ENCODE peak calls at places on chromosome 2, in eight cellular contexts. G is NB4; A is ecto neural progenitor cell; V is effector memory CD8-positive, alpha-beta T cell; W is ACHN; E is iPS DF 19.7; B is amygdala; N is right atrium auricular region. D is an unnamed sample.

GRCh38 chr2:216574046-216574445 is 59.2 kb upstream of the IGFBP2 start:
- DNase-seq in G (peak), A (no peak), V (no peak), W (no peak), E (no peak), B (no peak), N (no peak), D (no peak)

GRCh38 chr2:214575030-214575949 is 164.4 kb downstream of the VWC2L start:
- DNase-seq in G (no peak), A (no peak), V (no peak), W (no peak), E (no peak), B (peak), N (no peak), D (no peak)

GRCh38 chr2:231470246-231470900 is 6.1 kb upstream of the NCL start:
- DNase-seq in G (no peak), A (no peak), V (no peak), W (no peak), E (no peak), B (no peak), N (no peak), D (no peak)

GRCh38 chr2:118492335-118492734 is 355.1 kb downstream of the EN1 start:
- DNase-seq in G (peak), A (no peak), V (no peak), W (peak), E (no peak), B (no peak), N (no peak), D (no peak)

GRCh38 chr2:235534608-235535422 is 41.0 kb downstream of the AGAP1 start:
- DNase-seq in G (no peak), A (no peak), V (no peak), W (no peak), E (no peak), B (no peak), N (no peak), D (no peak)

GRCh38 chr2:240507778-240508251 is 50.0 kb downstream of the ANKMY1 start:
- DNase-seq in G (no peak), A (peak), V (no peak), W (no peak), E (no peak), B (no peak), N (peak), D (peak)

GRCh38 chr2:130135692-130136541 is 6.9 kb upstream of the POTEF start:
- DNase-seq in G (no peak), A (peak), V (no peak), W (no peak), E (no peak), B (no peak), N (no peak), D (peak)

GRCh38 chr2:220572385-220572784 is 945.0 kb downstream of the SLC4A3 start:
- DNase-seq in G (no peak), A (no peak), V (no peak), W (no peak), E (no peak), B (no peak), N (no peak), D (no peak)

GRCh38 chr2:60567919-60568874 is 14.7 kb upstream of the BCL11A start:
- DNase-seq in G (no peak), A (no peak), V (no peak), W (no peak), E (no peak), B (no peak), N (no peak), D (no peak)

GRCh38 chr2:49175831-49176230 is 21.5 kb upstream of the FSHR start:
- DNase-seq in G (no peak), A (no peak), V (no peak), W (no peak), E (no peak), B (no peak), N (no peak), D (no peak)

GRCh38 chr2:57701391-57701791 is 345.2 kb upstream of the VRK2 start:
- DNase-seq in G (no peak), A (no peak), V (no peak), W (peak), E (peak), B (no peak), N (no peak), D (no peak)

GRCh38 chr2:27152796-27153464 is 4.1 kb downstream of the TCF23 start:
- DNase-seq in G (no peak), A (no peak), V (no peak), W (no peak), E (no peak), B (no peak), N (no peak), D (no peak)

GRCh38 chr2:229243880-229244560 is 27.1 kb downstream of the PID1 start:
- DNase-seq in G (no peak), A (no peak), V (no peak), W (no peak), E (no peak), B (no peak), N (no peak), D (no peak)

GRCh38 chr2:46379213-46380037 is 82.2 kb downstream of the EPAS1 start:
- DNase-seq in G (no peak), A (peak), V (no peak), W (no peak), E (no peak), B (no peak), N (no peak), D (no peak)

GRCh38 chr2:97907667-97908066 is 88.1 kb downstream of the TMEM131 start:
- DNase-seq in G (no peak), A (no peak), V (no peak), W (no peak), E (no peak), B (no peak), N (no peak), D (no peak)

GRCh38 chr2:241892299-241893137 is 23.0 kb downstream of the RTP5 start:
- DNase-seq in G (no peak), A (no peak), V (no peak), W (no peak), E (no peak), B (no peak), N (no peak), D (no peak)

GRCh38 chr2:73212098-73212447 is 2.0 kb upstream of the SMYD5 start:
- DNase-seq in G (no peak), A (no peak), V (no peak), W (no peak), E (no peak), B (no peak), N (no peak), D (no peak)

GRCh38 chr2:233250985-233251305 is 528 bp upstream of the ATG16L1 start:
- DNase-seq in G (no peak), A (no peak), V (no peak), W (no peak), E (no peak), B (no peak), N (no peak), D (no peak)

GRCh38 chr2:180184506-180184905 is 177.4 kb upstream of the CWC22 start:
- DNase-seq in G (no peak), A (no peak), V (no peak), W (no peak), E (no peak), B (no peak), N (no peak), D (no peak)

GRCh38 chr2:233289590-233290424 is 17.8 kb upstream of the SAG start:
- DNase-seq in G (no peak), A (no peak), V (no peak), W (no peak), E (no peak), B (no peak), N (no peak), D (no peak)

GRCh38 chr2:176081993-176082884 is 1.5 kb downstream of the EVX2 start:
- DNase-seq in G (no peak), A (peak), V (no peak), W (no peak), E (no peak), B (no peak), N (peak), D (no peak)

GRCh38 chr2:180572346-180572745 is 408.1 kb upstream of the UBE2E3 start:
- DNase-seq in G (no peak), A (no peak), V (no peak), W (no peak), E (no peak), B (no peak), N (no peak), D (no peak)

GRCh38 chr2:26018184-26018716 is 15.6 kb upstream of the RAB10 start:
- DNase-seq in G (peak), A (no peak), V (no peak), W (peak), E (no peak), B (no peak), N (peak), D (no peak)

D was measured in esophagus muscularis mucosa.